ENCODE peak calls at places on chromosomes 12 and 14, in six cellular contexts. W, M, U, K, I and N are unnamed samples.

GRCh38 chr12:6821674-6822433 is at the start of gene GPR162:
- DNase-seq in I (no peak), K (peak), W (peak), M (peak), U (no peak), N (peak)

GRCh38 chr12:46209914-46210834 is 58.7 kb downstream of the SLC38A1 start:
- DNase-seq in M (no peak), U (no peak), W (no peak), I (peak), K (peak), N (no peak)

GRCh38 chr14:69370061-69370460 is 28.0 kb downstream of the ERH start:
- DNase-seq in K (no peak), I (no peak), M (no peak), U (no peak), W (no peak), N (no peak)

GRCh38 chr14:57692671-57693070 is 173.2 kb downstream of the SLC35F4 start:
- DNase-seq in W (peak), U (no peak), K (peak), M (peak), I (no peak), N (peak)

GRCh38 chr14:31419179-31420012 is 954 bp downstream of the HEATR5A start:
- DNase-seq in K (peak), W (no peak), I (no peak), U (no peak), M (peak), N (peak)

GRCh38 chr12:25110260-25110659 is 84.7 kb downstream of the DNAI7 start:
- DNase-seq in I (no peak), M (no peak), K (no peak), U (no peak), W (no peak), N (no peak)

GRCh38 chr12:62434504-62435336 is 31.9 kb upstream of the MON2 start:
- DNase-seq in K (no peak), M (no peak), I (no peak), W (peak), U (no peak), N (no peak)

GRCh38 chr12:132597333-132598283 is 12.8 kb downstream of the LRCOL1 start:
- DNase-seq in I (no peak), M (peak), W (no peak), K (peak), U (no peak), N (peak)

GRCh38 chr14:52919971-52920370 is 30.9 kb downstream of the FERMT2 start:
- DNase-seq in U (no peak), W (no peak), I (no peak), K (no peak), M (peak), N (peak)

GRCh38 chr12:64318605-64319004 is 72.0 kb downstream of the C12orf56 start:
- DNase-seq in U (no peak), M (peak), W (no peak), K (peak), I (no peak), N (peak)

GRCh38 chr12:113301811-113302210 is 33.1 kb downstream of the SLC8B1 start:
- DNase-seq in W (no peak), M (no peak), U (no peak), K (no peak), I (no peak), N (no peak)

GRCh38 chr14:71209888-71210287 is 302.6 kb downstream of the PCNX1 start:
- DNase-seq in M (peak), K (no peak), W (no peak), I (no peak), U (no peak), N (peak)

DNA sequence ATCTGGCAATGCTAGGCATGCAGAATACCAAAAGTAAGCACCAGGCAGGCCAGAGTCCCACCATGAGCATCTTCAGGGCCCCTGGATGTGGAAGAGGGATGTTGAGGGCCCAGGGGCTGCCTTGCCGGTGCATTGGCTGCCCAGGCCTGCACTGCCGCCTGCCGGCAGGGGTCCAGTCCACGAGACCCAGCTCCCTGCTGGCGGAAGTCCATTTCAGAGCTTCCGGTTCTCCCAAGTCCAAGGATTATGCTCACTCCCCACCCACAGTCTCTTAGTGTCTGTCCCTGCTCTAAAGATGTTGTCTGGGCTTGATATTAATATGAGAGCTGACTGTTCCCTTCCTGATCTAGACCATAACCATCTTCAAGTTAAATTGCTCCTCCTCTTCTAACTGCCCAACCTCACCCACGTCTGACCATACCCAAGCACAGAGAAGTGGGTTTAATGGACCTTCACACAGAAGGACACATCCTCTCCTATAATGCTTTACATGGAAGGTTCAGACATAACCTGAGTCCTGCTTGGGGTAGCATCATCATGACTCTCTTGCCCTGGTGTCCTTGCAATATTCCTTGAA is 117.4 kb downstream of the DAD1 start:
- DNase-seq in U (no peak), I (no peak), K (peak), M (peak), W (peak), N (no peak)
- TF ChIP-seq CTCF in U (no peak), I (peak), K (peak), M (peak), W (peak), N (peak)

DNA sequence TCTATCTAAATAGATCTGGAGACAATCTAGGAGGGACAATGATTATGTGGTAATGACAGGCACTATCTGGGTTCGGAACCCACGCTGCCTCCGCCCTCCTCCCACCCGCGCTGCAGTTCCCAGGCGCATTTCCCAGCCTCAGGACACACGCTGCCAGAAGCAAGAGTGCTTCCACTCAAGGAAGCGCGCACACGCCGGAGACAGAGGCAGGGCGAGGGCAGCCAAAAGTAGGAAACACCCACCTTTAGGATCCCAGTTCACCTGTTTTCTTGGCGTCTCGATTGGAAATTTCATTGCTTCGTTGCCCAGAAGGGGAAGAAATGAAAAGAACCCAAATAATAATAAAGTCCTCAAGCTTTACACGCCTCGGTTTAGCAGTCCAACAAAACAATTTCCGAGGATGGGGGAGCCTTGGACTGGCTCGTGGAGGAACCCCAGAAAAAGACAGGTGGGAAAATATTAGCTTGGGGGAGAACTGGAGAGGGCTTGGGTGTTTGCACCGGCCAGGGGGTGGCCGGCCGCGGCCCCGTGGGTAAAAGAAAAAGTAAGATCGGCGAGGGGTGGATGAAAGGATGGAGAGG is 474 bp downstream of the KCNK10 start:
- DNase-seq in U (no peak), M (no peak), I (no peak), K (no peak), W (peak), N (no peak)
- TF ChIP-seq CTCF in U (no peak), M (no peak), I (no peak), K (no peak), W (no peak), N (no peak)

GRCh38 chr12:68786929-68787328 is 21.0 kb upstream of the MDM2 start:
- DNase-seq in M (no peak), I (no peak), U (no peak), W (no peak), K (no peak), N (no peak)
- TF ChIP-seq CTCF in M (no peak), I (no peak), U (no peak), W (no peak), K (peak), N (no peak)

GRCh38 chr12:117234441-117234840 is 44.2 kb upstream of the FBXO21 start:
- DNase-seq in I (no peak), W (no peak), U (no peak), M (no peak), K (no peak), N (no peak)

GRCh38 chr12:117228239-117228638 is 38.0 kb upstream of the FBXO21 start:
- DNase-seq in W (no peak), K (no peak), I (no peak), M (no peak), U (no peak), N (no peak)

GRCh38 chr12:117227000-117227653 is 36.9 kb upstream of the FBXO21 start:
- DNase-seq in W (no peak), U (no peak), M (no peak), I (no peak), K (no peak), N (no peak)

GRCh38 chr12:117235261-117235660 is 45.0 kb upstream of the FBXO21 start:
- DNase-seq in U (no peak), K (no peak), I (no peak), M (no peak), W (no peak), N (no peak)

DNA sequence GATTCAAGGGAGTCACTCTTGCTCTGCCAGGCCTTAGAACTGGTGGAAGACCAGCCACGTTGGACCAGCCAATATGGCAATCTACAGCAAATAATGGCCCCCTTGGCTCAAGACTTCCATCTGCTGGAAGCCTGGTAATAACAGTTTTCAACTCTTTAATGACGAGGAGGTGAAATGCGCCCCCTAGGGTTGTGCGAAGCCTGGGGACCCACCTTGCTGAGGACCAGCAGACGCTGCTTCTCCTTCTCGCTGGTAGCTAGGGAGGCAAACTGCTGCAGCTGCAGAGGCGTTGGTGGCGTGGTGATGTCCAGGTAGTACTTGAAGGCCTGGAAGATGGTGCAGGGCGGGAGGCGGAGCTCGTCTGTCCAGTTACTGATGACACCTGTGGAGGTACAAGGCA is 41.5 kb upstream of the FBXO21 start:
- DNase-seq in I (no peak), W (no peak), M (no peak), K (no peak), U (no peak), N (no peak)
- TF ChIP-seq CTCF in I (no peak), W (no peak), M (no peak), K (peak), U (no peak), N (no peak)

DNA sequence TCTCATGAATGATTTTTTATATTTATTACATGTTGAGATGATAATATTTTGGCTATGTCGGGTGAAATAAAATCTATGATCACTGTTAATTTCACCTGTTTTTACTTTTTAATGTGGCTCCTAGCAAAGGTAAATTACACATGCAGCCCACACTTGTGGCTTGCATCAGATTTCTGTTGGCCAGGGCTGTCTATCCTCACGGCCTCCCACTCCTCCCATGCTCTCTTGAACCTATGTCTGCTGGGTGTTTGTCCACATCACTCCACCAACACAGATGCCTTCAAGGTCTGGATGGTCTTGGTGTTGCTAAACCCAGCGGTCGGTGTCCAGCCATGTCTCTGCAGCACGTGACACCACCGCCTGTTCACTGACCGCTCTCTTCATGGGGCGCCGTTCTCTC is 339.4 kb upstream of the FKBP4 start:
- DNase-seq in K (no peak), I (no peak), W (no peak), U (no peak), M (no peak), N (no peak)
- TF ChIP-seq CTCF in K (no peak), I (no peak), W (no peak), U (no peak), M (no peak), N (no peak)

DNA sequence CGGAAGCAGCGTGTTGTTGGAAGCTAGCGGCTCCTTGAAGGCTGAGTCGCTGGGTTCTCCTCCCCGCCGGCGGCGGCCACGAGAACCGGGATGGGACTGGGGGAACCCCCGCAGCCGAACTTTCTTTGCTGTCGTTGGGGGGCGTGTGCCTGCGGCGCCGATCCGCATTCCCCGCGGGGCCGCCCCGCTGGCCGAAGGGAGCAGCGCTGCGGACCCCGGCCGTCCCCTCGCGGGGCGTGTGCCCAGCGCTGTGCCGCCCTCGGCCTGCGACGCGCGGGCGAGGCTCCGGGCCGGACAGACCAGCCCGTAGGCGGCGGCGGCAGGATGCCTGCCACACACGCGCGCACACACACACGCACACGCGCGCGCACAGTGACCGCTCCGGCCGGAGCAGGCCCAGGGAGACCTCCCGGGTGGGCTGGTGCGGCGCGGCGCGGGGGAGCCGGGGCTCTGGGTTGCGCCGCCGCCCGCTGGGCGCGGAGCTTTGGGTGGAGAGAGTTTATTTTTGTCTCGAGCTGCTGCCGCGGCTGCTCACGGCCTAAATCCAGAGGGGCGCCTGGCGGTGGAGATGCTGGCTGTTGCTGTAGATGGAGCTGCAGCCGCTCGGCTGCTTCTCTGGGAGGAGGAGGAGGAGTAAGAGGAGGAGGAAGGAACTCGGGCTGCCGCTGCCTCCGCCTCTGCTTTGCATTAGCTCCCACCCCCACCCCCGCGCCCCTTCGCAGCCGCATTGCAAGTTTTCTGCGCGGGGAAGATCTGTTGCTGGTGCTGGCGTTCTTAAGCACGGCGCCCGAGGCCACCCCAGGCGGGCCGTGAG is at the start of gene SAMD4A:
- DNase-seq in W (peak), M (peak), K (peak), U (no peak), I (peak), N (peak)
- TF ChIP-seq CTCF in W (peak), M (peak), K (peak), U (peak), I (peak), N (peak)

DNA sequence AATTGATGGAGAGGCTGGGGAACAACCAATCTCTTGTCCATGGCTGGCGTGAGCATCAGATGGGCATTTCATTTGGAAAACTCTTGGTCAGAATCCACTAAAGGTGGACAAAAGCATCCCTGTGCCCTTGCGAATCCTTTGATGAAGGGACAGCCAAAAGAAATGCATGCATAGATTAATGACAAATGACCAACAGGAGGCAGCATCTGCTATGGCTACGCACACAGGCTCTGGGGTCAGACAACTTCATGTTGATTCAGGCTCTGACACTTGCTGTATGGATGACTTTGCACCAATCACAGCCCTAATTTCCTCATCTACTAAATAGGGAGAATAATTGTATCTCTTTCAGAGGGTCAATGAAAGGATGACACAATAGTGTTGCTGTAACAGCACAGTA is 117.5 kb downstream of the ASCL4 start:
- DNase-seq in I (no peak), U (no peak), K (peak), W (no peak), M (peak), N (peak)
- TF ChIP-seq CTCF in I (no peak), U (no peak), K (peak), W (peak), M (peak), N (peak)

GRCh38 chr12:123801573-123802178 is 39.6 kb downstream of the DNAH10 start:
- DNase-seq in M (peak), U (no peak), K (peak), W (no peak), I (no peak), N (peak)
- TF ChIP-seq CTCF in M (peak), U (no peak), K (peak), W (peak), I (peak), N (peak)

GRCh38 chr14:92203116-92203515 is 81.3 kb downstream of the CPSF2 start:
- DNase-seq in W (no peak), U (no peak), M (no peak), I (no peak), K (no peak), N (no peak)

GRCh38 chr14:92204792-92205191 is 83.0 kb downstream of the CPSF2 start:
- DNase-seq in W (no peak), K (no peak), M (no peak), U (no peak), I (no peak), N (no peak)

GRCh38 chr14:92198804-92199203 is 77.0 kb downstream of the CPSF2 start:
- DNase-seq in K (no peak), I (no peak), M (no peak), U (no peak), W (no peak), N (no peak)

GRCh38 chr14:92199763-92200162 is 78.0 kb downstream of the CPSF2 start:
- DNase-seq in U (no peak), W (no peak), M (no peak), K (no peak), I (no peak), N (no peak)
- TF ChIP-seq CTCF in U (no peak), W (peak), M (peak), K (no peak), I (no peak), N (peak)

GRCh38 chr12:2553388-2554126 is 241.2 kb upstream of the FKBP4 start:
- DNase-seq in I (no peak), K (peak), U (no peak), M (no peak), W (no peak), N (no peak)
- TF ChIP-seq CTCF in I (no peak), K (no peak), U (no peak), M (no peak), W (no peak), N (no peak)